ENCODE peak calls at places on chromosomes 3 and 15, in four cellular contexts. T is spleen, H is transverse colon, M is right lobe of liver. J is an unnamed sample. For H3K9me3 and H3K4me1, the result is how much of the 10 kb centered on the place peaks cover.

GRCh38 chr3:71389191-71389590 is 194.3 kb downstream of the FOXP1 start:
- DNase-seq in T (no peak), M (no peak), H (peak), J (no peak)

GRCh38 chr3:136350557-136350956 is 100.4 kb downstream of the PCCB start:
- DNase-seq in T (no peak), M (no peak), H (no peak), J (no peak)

GRCh38 chr3:10281951-10282350 is 10.8 kb downstream of the GHRL start:
- DNase-seq in H (no peak), M (no peak), T (no peak), J (no peak)

GRCh38 chr15:68434021-68434420 is 2.1 kb upstream of the ITGA11 start:
- DNase-seq in M (no peak), T (no peak), H (no peak), J (peak)

GRCh38 chr15:91104111-91104510 is 4.1 kb downstream of the SV2B start:
- DNase-seq in H (no peak), M (peak), T (no peak), J (no peak)

GRCh38 chr15:59166156-59166555 is 40.5 kb upstream of the LDHAL6B start:
- DNase-seq in H (no peak), T (no peak), M (no peak), J (no peak)

GRCh38 chr15:57100136-57100539 is 181.7 kb downstream of the TCF12 start:
- DNase-seq in M (no peak), T (no peak), H (no peak), J (no peak)

GRCh38 chr3:123781571-123782275 is 102.4 kb downstream of the MYLK start:
- DNase-seq in H (no peak), M (no peak), T (no peak), J (no peak)

GRCh38 chr15:31267161-31268107 is 59.2 kb upstream of the KLF13 start:
- DNase-seq in T (peak), H (peak), M (peak), J (peak)

GRCh38 chr15:27627623-27628022 is 471.5 kb downstream of the OCA2 start:
- DNase-seq in T (no peak), H (no peak), M (no peak), J (no peak)

GRCh38 chr15:64014995-64015394 is 31.3 kb downstream of the DAPK2 start:
- DNase-seq in T (no peak), H (no peak), M (peak), J (no peak)

GRCh38 chr15:64792282-64792681 is 16.9 kb upstream of the RBPMS2 start:
- DNase-seq in T (no peak), M (no peak), H (no peak), J (no peak)

GRCh38 chr3:2098398-2099027 is at the start of gene CNTN4:
- DNase-seq in T (no peak), M (peak), H (peak), J (peak)

GRCh38 chr3:30644615-30645014 is 38.2 kb downstream of the TGFBR2 start:
- DNase-seq in M (peak), H (peak), T (no peak), J (no peak)

GRCh38 chr3:112814256-112814655 is 32.4 kb downstream of the CD200R1L start:
- DNase-seq in H (no peak), T (no peak), M (no peak), J (no peak)

GRCh38 chr3:112233083-112233482 is 60.9 kb downstream of the SLC9C1 start:
- DNase-seq in M (no peak), H (no peak), T (no peak), J (no peak)

GRCh38 chr3:52523386-52524257 is 10.0 kb downstream of the NT5DC2 start:
- DNase-seq in H (no peak), M (peak), T (peak), J (no peak)

GRCh38 chr15:29686445-29687203 is 135.6 kb downstream of the TJP1 start:
- DNase-seq in T (no peak), M (no peak), H (no peak), J (no peak)

GRCh38 chr15:25065286-25065685 is 110.5 kb downstream of the SNRPN start:
- DNase-seq in M (no peak), H (no peak), T (peak), J (no peak)
- H3K9me3 ChIP-seq in M (under half), H (half or more), T (half or more), J (half or more)

DNA sequence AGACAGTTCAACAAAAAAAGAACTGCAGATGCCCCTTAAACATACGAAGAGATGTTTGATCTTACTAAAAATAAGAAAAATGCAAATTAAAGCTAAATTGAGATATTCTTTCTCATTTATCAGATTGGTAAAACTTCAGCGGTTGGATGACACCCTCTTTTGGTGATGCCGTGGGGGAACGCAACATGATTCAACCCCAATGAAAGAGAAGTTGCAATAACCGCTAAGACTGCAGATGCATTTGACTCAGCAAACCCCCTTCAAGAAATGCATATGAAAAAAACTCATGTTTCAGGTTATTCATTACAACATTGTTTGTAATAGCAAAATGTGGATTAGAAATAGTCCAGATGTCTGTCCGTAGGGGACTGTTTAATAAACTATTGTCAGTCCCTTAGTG is 3.6 kb downstream of the KLHL6 start:
- DNase-seq in H (no peak), M (no peak), T (no peak), J (no peak)
- TF ChIP-seq CTCF in H (no peak), M (no peak), T (no peak), J (no peak)

GRCh38 chr15:89136084-89136806 is 48.0 kb downstream of the ABHD2 start:
- DNase-seq in M (no peak), T (no peak), H (no peak), J (no peak)
- H3K4me1 ChIP-seq in M (under half), T (half or more), H (under half), J (under half)

GRCh38 chr3:179036226-179036625 is 35.4 kb downstream of the ZMAT3 start:
- DNase-seq in H (no peak), M (no peak), T (no peak), J (no peak)
- H3K9me3 ChIP-seq in H (under half), M (under half), T (under half), J (under half)

DNA sequence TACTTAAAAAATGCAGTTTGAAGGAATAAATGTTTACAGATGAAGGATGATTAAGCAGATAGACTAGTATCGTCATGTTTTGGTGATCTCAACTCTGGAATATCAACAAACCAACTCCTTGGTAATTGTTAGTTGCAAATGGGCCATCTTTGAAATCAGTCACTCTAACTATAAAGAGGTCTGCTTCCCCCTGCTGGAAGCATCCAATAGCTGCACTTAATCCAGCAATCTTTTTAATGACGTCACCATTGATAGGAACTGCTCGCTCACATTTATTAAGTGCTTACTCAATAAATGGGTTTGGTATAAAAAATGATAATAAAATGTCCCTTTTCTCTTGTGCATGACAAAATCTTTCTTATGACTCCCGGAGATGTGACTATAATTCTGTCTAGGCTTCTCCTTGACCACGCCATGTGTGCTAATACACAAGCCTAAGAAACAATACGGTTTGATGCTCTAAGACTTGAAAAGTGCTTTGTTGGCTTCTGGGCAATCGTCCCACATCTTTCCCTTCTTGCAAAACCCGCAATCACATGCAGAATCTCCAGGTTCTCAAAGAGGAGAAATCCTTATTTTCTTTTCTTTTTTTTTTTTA is 227.6 kb upstream of the POU1F1 start:
- DNase-seq in M (no peak), T (no peak), H (peak), J (peak)
- TF ChIP-seq CTCF in M (peak), T (no peak), H (no peak), J (peak)

GRCh38 chr15:98876461-98877369 is 130.9 kb downstream of the PGPEP1L start:
- DNase-seq in H (no peak), T (no peak), M (no peak), J (no peak)

GRCh38 chr15:98878862-98879261 is 128.7 kb downstream of the PGPEP1L start:
- DNase-seq in T (no peak), M (no peak), H (no peak), J (no peak)

GRCh38 chr15:98875309-98875708 is 132.3 kb downstream of the PGPEP1L start:
- DNase-seq in H (no peak), T (no peak), M (no peak), J (no peak)

GRCh38 chr15:98874773-98875172 is 132.8 kb downstream of the PGPEP1L start:
- DNase-seq in T (no peak), H (no peak), M (no peak), J (no peak)

DNA sequence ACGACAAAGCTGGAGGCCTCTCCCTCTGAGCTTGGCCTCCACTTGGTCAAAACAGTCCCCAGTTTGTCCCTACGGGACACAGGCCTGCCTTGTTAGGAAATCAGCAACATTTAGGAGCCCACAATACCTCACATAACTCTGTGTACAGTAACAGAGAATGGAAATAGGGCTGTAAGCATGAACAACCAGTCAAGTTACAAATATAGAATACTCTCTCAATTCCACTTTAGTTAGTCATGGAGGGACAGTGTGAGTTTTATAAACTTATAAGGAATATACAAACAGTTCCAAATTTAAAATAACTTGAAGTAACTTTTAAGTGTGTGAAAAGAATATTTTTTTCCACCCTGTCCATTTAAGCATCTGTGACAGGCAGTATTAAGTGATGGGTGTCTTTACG is 129.4 kb downstream of the PGPEP1L start:
- DNase-seq in M (no peak), T (no peak), H (no peak), J (no peak)
- H3K4me1 ChIP-seq in M (under half), T (under half), H (under half), J (under half)

GRCh38 chr15:86362556-86362955 is 282.9 kb downstream of the AGBL1 start:
- DNase-seq in H (no peak), M (no peak), T (no peak), J (peak)
- H3K9me3 ChIP-seq in H (under half), M (under half), T (under half), J (under half)

J was measured in H9.